ENCODE peak calls at places on chromosomes 11 and 22, in ten cellular contexts. One of them, this sample, is unnamed.
A peak's percentile ranks its signal among the peaks of the same experiment; 100 is the strongest.

GRCh38 chr11:2074266-2074825 is 64.8 kb downstream of the IGF2 start:
- ATAC-seq in PC-3: no peak
- ATAC-seq in naive thymus-derived CD8-positive, alpha-beta T cell: no peak
- ATAC-seq in CD8-positive, alpha-beta T cell: no peak
- ATAC-seq in pancreas: no peak
- ATAC-seq in memory B cell: no peak
- ATAC-seq in right cardiac atrium: no peak
- ATAC-seq in effector memory CD8-positive, alpha-beta T cell: no peak
- ATAC-seq in left ventricle myocardium superior: no peak
- ATAC-seq in DND-41: no peak
- ATAC-seq in this sample: no peak

GRCh38 chr22:36900225-36900624 is 13.2 kb upstream of the CSF2RB start:
- ATAC-seq in PC-3: no peak
- ATAC-seq in naive thymus-derived CD8-positive, alpha-beta T cell: no peak
- ATAC-seq in CD8-positive, alpha-beta T cell: no peak
- ATAC-seq in pancreas: no peak
- ATAC-seq in memory B cell: no peak
- ATAC-seq in right cardiac atrium: no peak
- ATAC-seq in effector memory CD8-positive, alpha-beta T cell: no peak
- ATAC-seq in left ventricle myocardium superior: no peak
- ATAC-seq in DND-41: no peak
- ATAC-seq in this sample: peak; percentile 6

GRCh38 chr11:34639545-34639944 is 18.7 kb downstream of the EHF start:
- ATAC-seq in PC-3: peak; percentile 72
- ATAC-seq in naive thymus-derived CD8-positive, alpha-beta T cell: no peak
- ATAC-seq in CD8-positive, alpha-beta T cell: no peak
- ATAC-seq in pancreas: peak; percentile 2
- ATAC-seq in memory B cell: no peak
- ATAC-seq in right cardiac atrium: no peak
- ATAC-seq in effector memory CD8-positive, alpha-beta T cell: no peak
- ATAC-seq in left ventricle myocardium superior: no peak
- ATAC-seq in DND-41: no peak
- ATAC-seq in this sample: no peak

GRCh38 chr22:36348760-36349159 is 39.0 kb downstream of the MYH9 start:
- ATAC-seq in PC-3: no peak
- ATAC-seq in naive thymus-derived CD8-positive, alpha-beta T cell: peak; percentile 73
- ATAC-seq in CD8-positive, alpha-beta T cell: peak; percentile 61
- ATAC-seq in pancreas: no peak
- ATAC-seq in memory B cell: no peak
- ATAC-seq in right cardiac atrium: no peak
- ATAC-seq in effector memory CD8-positive, alpha-beta T cell: peak; percentile 58
- ATAC-seq in left ventricle myocardium superior: no peak
- ATAC-seq in DND-41: no peak
- ATAC-seq in this sample: no peak

GRCh38 chr11:12724301-12725046 is 50.3 kb downstream of the TEAD1 start:
- ATAC-seq in PC-3: peak; percentile 51
- ATAC-seq in naive thymus-derived CD8-positive, alpha-beta T cell: no peak
- ATAC-seq in CD8-positive, alpha-beta T cell: no peak
- ATAC-seq in pancreas: peak; percentile 63
- ATAC-seq in memory B cell: no peak
- ATAC-seq in right cardiac atrium: peak; percentile 62
- ATAC-seq in effector memory CD8-positive, alpha-beta T cell: no peak
- ATAC-seq in left ventricle myocardium superior: peak; percentile 50
- ATAC-seq in DND-41: no peak
- ATAC-seq in this sample: no peak

GRCh38 chr11:102413497-102413896 is 39.1 kb downstream of the TMEM123 start:
- ATAC-seq in PC-3: no peak
- ATAC-seq in naive thymus-derived CD8-positive, alpha-beta T cell: peak; percentile 73
- ATAC-seq in CD8-positive, alpha-beta T cell: peak; percentile 52
- ATAC-seq in pancreas: no peak
- ATAC-seq in memory B cell: no peak
- ATAC-seq in right cardiac atrium: no peak
- ATAC-seq in effector memory CD8-positive, alpha-beta T cell: no peak
- ATAC-seq in left ventricle myocardium superior: no peak
- ATAC-seq in DND-41: peak; percentile 67
- ATAC-seq in this sample: no peak

GRCh38 chr11:115313224-115313838 is 190.9 kb downstream of the CADM1 start:
- ATAC-seq in PC-3: no peak
- ATAC-seq in naive thymus-derived CD8-positive, alpha-beta T cell: no peak
- ATAC-seq in CD8-positive, alpha-beta T cell: no peak
- ATAC-seq in pancreas: no peak
- ATAC-seq in memory B cell: no peak
- ATAC-seq in right cardiac atrium: no peak
- ATAC-seq in effector memory CD8-positive, alpha-beta T cell: no peak
- ATAC-seq in left ventricle myocardium superior: peak; percentile 56
- ATAC-seq in DND-41: no peak
- ATAC-seq in this sample: no peak

GRCh38 chr11:27950339-27950738 is 157.6 kb downstream of the KIF18A start:
- ATAC-seq in PC-3: no peak
- ATAC-seq in naive thymus-derived CD8-positive, alpha-beta T cell: no peak
- ATAC-seq in CD8-positive, alpha-beta T cell: no peak
- ATAC-seq in pancreas: no peak
- ATAC-seq in memory B cell: no peak
- ATAC-seq in right cardiac atrium: no peak
- ATAC-seq in effector memory CD8-positive, alpha-beta T cell: no peak
- ATAC-seq in left ventricle myocardium superior: no peak
- ATAC-seq in DND-41: no peak
- ATAC-seq in this sample: no peak

GRCh38 chr11:60130496-60130895 is 42.0 kb downstream of the MS4A2 start:
- ATAC-seq in PC-3: peak; percentile 75
- ATAC-seq in naive thymus-derived CD8-positive, alpha-beta T cell: peak; percentile 29
- ATAC-seq in CD8-positive, alpha-beta T cell: no peak
- ATAC-seq in pancreas: peak; percentile 88
- ATAC-seq in memory B cell: no peak
- ATAC-seq in right cardiac atrium: peak; percentile 77
- ATAC-seq in effector memory CD8-positive, alpha-beta T cell: no peak
- ATAC-seq in left ventricle myocardium superior: no peak
- ATAC-seq in DND-41: peak; percentile 84
- ATAC-seq in this sample: peak; percentile 56

GRCh38 chr22:45235101-45235777 is 5.5 kb downstream of the KIAA0930 start:
- ATAC-seq in PC-3: no peak
- ATAC-seq in naive thymus-derived CD8-positive, alpha-beta T cell: peak; percentile 68
- ATAC-seq in CD8-positive, alpha-beta T cell: peak; percentile 45
- ATAC-seq in pancreas: no peak
- ATAC-seq in memory B cell: peak; percentile 85
- ATAC-seq in right cardiac atrium: peak; percentile 26
- ATAC-seq in effector memory CD8-positive, alpha-beta T cell: peak; percentile 85
- ATAC-seq in left ventricle myocardium superior: peak; percentile 61
- ATAC-seq in DND-41: no peak
- ATAC-seq in this sample: peak; percentile 42

GRCh38 chr11:47282462-47282861 is 12.5 kb downstream of the MADD start:
- ATAC-seq in PC-3: no peak
- ATAC-seq in naive thymus-derived CD8-positive, alpha-beta T cell: no peak
- ATAC-seq in CD8-positive, alpha-beta T cell: no peak
- ATAC-seq in pancreas: no peak
- ATAC-seq in memory B cell: no peak
- ATAC-seq in right cardiac atrium: no peak
- ATAC-seq in effector memory CD8-positive, alpha-beta T cell: no peak
- ATAC-seq in left ventricle myocardium superior: no peak
- ATAC-seq in DND-41: no peak
- ATAC-seq in this sample: no peak

This sample was measured in activated T-helper 17 cell treated with anti-CD3 and anti-CD28 coated beads, Interleukin-2, amount 50 U/mL, for 72 hours.